ENCODE peak calls at places on chromosome 11, in nine cellular contexts. L is activated CD4-positive, alpha-beta T cell treated with anti-CD3 and anti-CD28 coated beads, Interleukin-2, amount 10 ng/mL, durations not matched to agents 7 days and 5 days; E is stimulated activated CD4-positive, alpha-beta T cell treated with anti-CD3 and anti-CD28 coated beads, TNF-alpha, amount 100 ng/mL, for 24 hours; K is nephron progenitor cell; X is skeletal muscle cell; U is HAP-1; T is M059J; Y is adipocyte; V is GM20000. N is an unnamed sample.

GRCh38 chr11:83150450-83150849 is 6.5 kb upstream of the PCF11 start:
- DNase-seq in E (no peak), T (no peak), X (no peak), L (no peak), K (no peak), U (no peak), V (no peak), Y (no peak), N (no peak)

GRCh38 chr11:133619973-133620372 is 87.7 kb upstream of the OPCML start:
- DNase-seq in X (no peak), Y (no peak), V (peak; percentile 13), L (no peak), U (no peak), T (no peak), E (no peak), K (no peak), N (no peak)

GRCh38 chr11:29271616-29272015 is 745.2 kb downstream of the KCNA4 start:
- DNase-seq in X (no peak), V (no peak), K (no peak), T (peak; percentile 25), E (no peak), U (no peak), Y (no peak), L (no peak), N (no peak)

GRCh38 chr11:33475999-33476398 is 218.8 kb downstream of the HIPK3 start:
- DNase-seq in X (peak; percentile 60), K (no peak), Y (peak; percentile 43), U (peak; percentile 14), V (no peak), E (no peak), L (no peak), T (peak; percentile 62), N (no peak)

GRCh38 chr11:132187814-132188213 is 817.4 kb downstream of the NTM start:
- DNase-seq in V (no peak), U (no peak), L (no peak), Y (peak; percentile 47), K (no peak), X (peak; percentile 18), E (no peak), T (no peak), N (no peak)

GRCh38 chr11:23405350-23405937 is 545.2 kb upstream of the CCDC179 start:
- DNase-seq in T (no peak), V (no peak), K (no peak), Y (no peak), L (no peak), U (no peak), E (no peak), X (no peak), N (no peak)

GRCh38 chr11:45094958-45095690 is 51.3 kb upstream of the PRDM11 start:
- DNase-seq in K (no peak), L (no peak), V (no peak), X (no peak), E (no peak), T (no peak), Y (no peak), U (no peak), N (no peak)

GRCh38 chr11:113449743-113450142 is 25.5 kb downstream of the DRD2 start:
- DNase-seq in L (no peak), X (no peak), E (no peak), T (no peak), U (no peak), V (no peak), Y (no peak), K (no peak), N (no peak)

GRCh38 chr11:111762981-111763643 is 3.1 kb downstream of the PPP2R1B start:
- DNase-seq in K (no peak), L (no peak), X (no peak), Y (peak; percentile 35), U (no peak), V (no peak), E (no peak), T (no peak), N (no peak)

GRCh38 chr11:77710358-77710757 is 72.8 kb upstream of the CLNS1A start:
- DNase-seq in U (no peak), X (peak; percentile 5), L (no peak), Y (peak; percentile 47), K (no peak), T (peak; percentile 22), V (no peak), E (no peak), N (no peak)

GRCh38 chr11:13335319-13335718 is 57.7 kb downstream of the BMAL1 start:
- DNase-seq in K (peak; percentile 68), Y (peak; percentile 88), U (peak; percentile 79), L (peak; percentile 79), T (peak; percentile 83), E (peak; percentile 69), V (peak; percentile 66), X (peak; percentile 30), N (no peak)

GRCh38 chr11:499201-500076 is 7.6 kb downstream of the RNH1 start:
- DNase-seq in U (no peak), E (no peak), K (no peak), V (no peak), Y (no peak), X (no peak), L (no peak), T (no peak), N (no peak)

N was measured in GM06990.